ENCODE peak calls at places on chromosomes 5 and 9, in five cellular contexts. D is caudate nucleus; S is activated T-helper 1 cell treated with anti-CD3 and anti-CD28 coated beads, Interleukin-2, amount 50 U/mL, for 16 hours; T is mammary epithelial cell; M is activated T-helper 9 cell treated with anti-CD3 and anti-CD28 coated beads, Interleukin-2, amount 50 U/mL, for 16 hours. V is an unnamed sample.

GRCh38 chr9:28824410-28824963 is 1251.2 kb upstream of the C9orf72 start:
- DNase-seq in D (no peak), S (no peak), T (no peak), M (no peak), V (no peak)

GRCh38 chr9:123387686-123388085 is 31.7 kb downstream of the CRB2 start:
- DNase-seq in D (no peak), S (no peak), T (no peak), M (no peak), V (peak)

GRCh38 chr9:1954238-1954637 is 60.9 kb upstream of the SMARCA2 start:
- DNase-seq in D (no peak), S (no peak), T (no peak), M (no peak), V (no peak)

GRCh38 chr5:92544042-92544441 is 1037.0 kb downstream of the NR2F1-AS1 start:
- DNase-seq in D (no peak), S (no peak), T (no peak), M (no peak), V (no peak)

GRCh38 chr5:157252741-157253465 is 13.0 kb upstream of the CYFIP2 start:
- DNase-seq in D (no peak), S (no peak), T (no peak), M (no peak), V (no peak)

GRCh38 chr9:126112135-126112720 is 214.4 kb upstream of the MVB12B start:
- DNase-seq in D (no peak), S (no peak), T (no peak), M (no peak), V (no peak)

GRCh38 chr5:143896981-143897380 is 85.0 kb downstream of the HMHB1 start:
- DNase-seq in D (no peak), S (no peak), T (peak), M (no peak), V (no peak)

GRCh38 chr5:173643964-173644363 is 27.5 kb upstream of the BOD1 start:
- DNase-seq in D (peak), S (no peak), T (no peak), M (no peak), V (peak)

GRCh38 chr5:89703799-89704198 is 705.8 kb downstream of the CETN3 start:
- DNase-seq in D (no peak), S (no peak), T (no peak), M (no peak), V (no peak)

GRCh38 chr5:179595916-179596315 is 27.6 kb downstream of the HNRNPH1 start:
- DNase-seq in D (no peak), S (no peak), T (no peak), M (no peak), V (no peak)

GRCh38 chr5:21882363-21882762 is 970.8 kb downstream of the CDH12 start:
- DNase-seq in D (no peak), S (no peak), T (no peak), M (no peak), V (no peak)

GRCh38 chr5:134223406-134224251 is 2.2 kb downstream of the PPP2CA start:
- DNase-seq in D (no peak), S (no peak), T (no peak), M (no peak), V (no peak)

GRCh38 chr9:12363439-12363838 is 329.7 kb upstream of the TYRP1 start:
- DNase-seq in D (no peak), S (no peak), T (no peak), M (no peak), V (no peak)

GRCh38 chr5:50501510-50502209 is 60.6 kb upstream of the EMB start:
- DNase-seq in D (no peak), S (no peak), T (no peak), M (no peak), V (no peak)

GRCh38 chr5:136020383-136021015 is 8.3 kb upstream of the TGFBI start:
- DNase-seq in D (no peak), S (no peak), T (peak), M (peak), V (peak)

GRCh38 chr9:130530932-130531331 is 48.4 kb upstream of the FUBP3 start:
- DNase-seq in D (no peak), S (no peak), T (no peak), M (no peak), V (no peak)

GRCh38 chr9:122807271-122807900 is 7.5 kb downstream of the OR1K1 start:
- DNase-seq in D (no peak), S (no peak), T (no peak), M (peak), V (no peak)

GRCh38 chr5:8391916-8392315 is 523.0 kb downstream of the MTRR start:
- DNase-seq in D (no peak), S (no peak), T (no peak), M (no peak), V (no peak)

GRCh38 chr5:75138674-75139073 is 86.3 kb upstream of the GCNT4 start:
- DNase-seq in D (no peak), S (no peak), T (no peak), M (no peak), V (no peak)

GRCh38 chr5:150271923-150272322 is 17.6 kb downstream of the CAMK2A start:
- DNase-seq in D (no peak), S (no peak), T (no peak), M (no peak), V (no peak)

GRCh38 chr5:33160871-33161270 is 279.9 kb upstream of the TARS1 start:
- DNase-seq in D (no peak), S (no peak), T (no peak), M (no peak), V (no peak)

GRCh38 chr9:36855443-36856315 is 178.4 kb downstream of the PAX5 start:
- DNase-seq in D (no peak), S (no peak), T (no peak), M (no peak), V (peak)